ENCODE peak calls at places on chromosomes 6 and 20, in five cellular contexts. S is ovary, T is upper lobe of left lung, K is GM12891, U is breast epithelium. A is an unnamed sample.

GRCh38 chr6:27076116-27076515 is 171.4 kb upstream of the PRSS16 start:
- DNase-seq in K (no peak), T (no peak), U (no peak), S (no peak), A (no peak)

GRCh38 chr6:29631860-29632731 is 887 bp downstream of the GABBR1 start:
- DNase-seq in U (no peak), T (peak; percentile 93), K (peak; percentile 51), S (peak; percentile 71), A (peak; percentile 44)

GRCh38 chr6:54135665-54136370 is 24.6 kb downstream of the MLIP start:
- DNase-seq in U (no peak), K (no peak), T (no peak), S (no peak), A (no peak)

GRCh38 chr6:35810831-35811698 is 5.9 kb downstream of the LHFPL5 start:
- DNase-seq in S (no peak), K (no peak), U (no peak), T (no peak), A (no peak)

GRCh38 chr6:43014434-43014909 is 423 bp downstream of the KLHDC3 start:
- DNase-seq in S (no peak), U (no peak), K (no peak), T (no peak), A (no peak)

GRCh38 chr6:160388922-160389321 is 40.7 kb downstream of the SLC22A3 start:
- DNase-seq in T (no peak), S (no peak), U (no peak), K (no peak), A (no peak)

GRCh38 chr20:5667703-5668528 is 82.3 kb upstream of the SHLD1 start:
- DNase-seq in T (no peak), S (no peak), K (no peak), U (no peak), A (no peak)

GRCh38 chr6:46419576-46420002 is 71.7 kb downstream of the RCAN2 start:
- DNase-seq in K (peak; percentile 13), U (no peak), S (peak; percentile 50), T (no peak), A (peak; percentile 33)

GRCh38 chr20:63268671-63269439 is 3.8 kb upstream of the ARFGAP1 start:
- DNase-seq in K (no peak), S (no peak), T (peak; percentile 63), U (no peak), A (no peak)

GRCh38 chr20:36467076-36467999 is 74.0 kb upstream of the MYL9 start:
- DNase-seq in S (no peak), T (no peak), K (peak; percentile 41), U (no peak), A (no peak)

GRCh38 chr20:10536531-10536930 is 101.4 kb downstream of the SLX4IP start:
- DNase-seq in K (no peak), U (peak; percentile 56), T (no peak), S (no peak), A (peak; percentile 46)

GRCh38 chr6:112225691-112226090 is 28.7 kb downstream of the LAMA4 start:
- DNase-seq in K (no peak), T (no peak), U (no peak), S (no peak), A (no peak)

GRCh38 chr6:76886900-76887299 is 576.4 kb downstream of the HTR1B start:
- DNase-seq in T (no peak), U (no peak), K (no peak), S (no peak), A (no peak)

GRCh38 chr20:25573288-25574251 is 11.8 kb downstream of the NINL start:
- DNase-seq in T (no peak), K (no peak), U (no peak), S (peak; percentile 32), A (no peak)

GRCh38 chr6:43115365-43115764 is 39.3 kb downstream of the PTK7 start:
- DNase-seq in K (no peak), T (no peak), U (no peak), S (no peak), A (no peak)

GRCh38 chr6:2988426-2989331 is 11.0 kb upstream of the NQO2 start:
- DNase-seq in T (peak; percentile 97), S (peak; percentile 81), U (peak; percentile 88), K (no peak), A (peak; percentile 90)

GRCh38 chr6:125789167-125789566 is 1.6 kb upstream of the NCOA7 start:
- DNase-seq in U (no peak), T (no peak), K (no peak), S (no peak), A (peak; percentile 77)

GRCh38 chr6:27865952-27866369 is 46.2 kb downstream of the OR2B2 start:
- DNase-seq in K (no peak), U (no peak), T (no peak), S (no peak), A (peak; percentile 92)

GRCh38 chr6:39841923-39842322 is 49.7 kb downstream of the DAAM2 start:
- DNase-seq in U (no peak), S (no peak), T (no peak), K (no peak), A (no peak)

GRCh38 chr6:2708456-2708855 is 42.3 kb downstream of the MYLK4 start:
- DNase-seq in U (no peak), T (no peak), K (no peak), S (no peak), A (no peak)

GRCh38 chr6:155432293-155432692 is 23.3 kb downstream of the NOX3 start:
- DNase-seq in U (no peak), K (no peak), S (no peak), T (no peak), A (no peak)

GRCh38 chr6:163828038-163828790 is 413.7 kb downstream of the QKI start:
- DNase-seq in S (no peak), K (no peak), U (no peak), T (peak; percentile 42), A (no peak)

GRCh38 chr20:63007722-63008488 is 1.1 kb upstream of the BHLHE23 start:
- DNase-seq in T (no peak), K (no peak), S (no peak), U (no peak), A (no peak)

GRCh38 chr6:37985355-37985754 is 165.8 kb downstream of the ZFAND3 start:
- DNase-seq in S (no peak), K (no peak), T (peak; percentile 2), U (no peak), A (no peak)

GRCh38 chr6:85660181-85660611 is 17.5 kb upstream of the SYNCRIP start:
- DNase-seq in K (no peak), U (no peak), S (no peak), T (no peak), A (no peak)

GRCh38 chr6:129849456-129849855 is 11.7 kb downstream of the TMEM244 start:
- DNase-seq in U (no peak), T (no peak), S (no peak), K (no peak), A (no peak)

GRCh38 chr20:34713194-34713943 is 9.2 kb downstream of the TP53INP2 start:
- DNase-seq in S (no peak), U (no peak), T (no peak), K (no peak), A (peak; percentile 99)

DNA sequence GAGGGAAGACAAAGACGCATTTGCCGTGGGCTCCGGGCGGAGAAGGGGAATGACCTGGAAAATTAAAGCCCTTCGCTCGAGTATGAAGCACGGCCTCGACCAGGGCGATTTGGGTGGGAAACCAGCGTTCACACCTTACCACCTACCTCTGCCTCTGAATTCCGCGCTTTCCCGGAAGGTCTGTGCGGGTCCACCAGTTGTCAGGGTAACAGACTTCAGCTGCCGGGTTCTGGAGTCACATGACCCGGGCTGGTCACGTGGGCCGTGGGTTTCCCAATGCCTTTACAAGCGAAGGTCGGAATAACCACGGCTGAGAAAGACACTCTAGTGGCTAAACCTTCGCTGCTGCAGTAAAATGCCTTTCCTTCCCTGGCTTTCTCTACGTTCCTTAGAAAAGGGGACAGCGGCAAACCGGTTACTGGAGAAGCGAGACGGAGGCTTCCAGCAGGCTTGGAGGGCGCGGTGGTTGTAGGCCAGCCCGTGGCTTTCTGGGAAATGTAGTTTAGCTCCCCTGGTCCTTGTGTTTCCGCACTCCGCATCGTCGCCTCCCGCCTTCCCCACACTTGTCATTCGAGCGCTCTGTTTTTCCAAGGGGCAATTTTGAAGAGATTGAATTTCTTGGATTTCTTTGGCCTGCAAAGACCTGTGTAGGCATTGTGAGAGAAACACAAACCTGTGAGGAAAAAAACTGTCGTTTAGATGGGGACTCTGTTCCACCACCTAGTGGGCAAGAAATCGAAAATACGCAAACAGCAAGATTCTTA is at the start of gene CEP162:
- DNase-seq in U (peak; percentile 86), T (peak; percentile 91), S (peak; percentile 88), K (peak; percentile 47), A (peak; percentile 95)
- TF ChIP-seq POLR2A in U (no peak), T (no peak), S (no peak), K (no peak), A (peak; percentile 60)

DNA sequence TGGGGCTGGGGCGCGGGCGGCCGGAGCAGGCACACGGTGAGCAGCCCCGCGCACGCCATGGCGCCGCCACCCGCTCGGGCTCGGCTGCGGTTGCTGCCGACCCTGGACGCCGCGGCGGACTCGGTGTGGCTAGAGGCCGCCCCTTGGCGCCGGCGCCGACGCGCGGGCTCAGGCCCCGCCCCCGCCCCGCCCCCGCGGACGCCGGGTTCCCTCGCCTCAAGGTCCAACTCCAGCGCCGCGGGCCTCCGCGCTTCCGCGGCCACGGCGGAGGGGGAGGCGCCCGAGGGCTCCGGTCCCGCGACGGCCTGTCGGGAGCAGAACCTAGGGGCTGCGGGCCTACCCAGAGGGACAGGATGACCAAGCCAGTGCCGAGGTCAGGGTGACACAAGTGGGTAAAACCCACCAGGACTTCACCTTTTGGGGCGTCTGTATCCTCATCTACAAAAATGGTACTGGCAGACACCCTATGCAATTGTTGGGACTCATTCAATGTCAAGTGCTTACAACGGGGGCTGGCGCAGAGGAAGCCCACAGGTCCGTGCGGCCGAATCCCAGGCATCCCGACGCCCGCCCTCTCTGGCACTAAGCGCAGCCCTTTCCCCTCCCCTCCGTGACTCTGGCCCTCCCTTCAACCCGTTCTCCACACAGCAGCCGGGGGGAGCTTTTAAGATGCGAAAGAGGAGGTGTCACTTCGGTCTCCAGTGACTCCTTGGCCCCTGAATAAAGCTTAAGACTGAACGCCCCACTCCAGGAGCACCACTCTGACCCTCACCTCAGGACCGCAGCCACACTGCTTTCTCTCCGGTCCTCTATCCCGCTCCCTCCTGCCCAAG is at the start of gene NECAB3:
- DNase-seq in S (peak; percentile 87), U (peak; percentile 74), T (peak; percentile 98), K (peak; percentile 92), A (peak; percentile 79)
- TF ChIP-seq POLR2A in S (peak; percentile 66), U (no peak), T (peak; percentile 34), K (peak; percentile 61), A (peak; percentile 29)

GRCh38 chr6:148746363-148747144 is at the start of gene UST:
- DNase-seq in U (peak; percentile 68), S (peak; percentile 90), T (peak; percentile 82), K (no peak), A (peak; percentile 20)
- TF ChIP-seq POLR2A in U (no peak), S (peak; percentile 54), T (no peak), K (no peak), A (no peak)

DNA sequence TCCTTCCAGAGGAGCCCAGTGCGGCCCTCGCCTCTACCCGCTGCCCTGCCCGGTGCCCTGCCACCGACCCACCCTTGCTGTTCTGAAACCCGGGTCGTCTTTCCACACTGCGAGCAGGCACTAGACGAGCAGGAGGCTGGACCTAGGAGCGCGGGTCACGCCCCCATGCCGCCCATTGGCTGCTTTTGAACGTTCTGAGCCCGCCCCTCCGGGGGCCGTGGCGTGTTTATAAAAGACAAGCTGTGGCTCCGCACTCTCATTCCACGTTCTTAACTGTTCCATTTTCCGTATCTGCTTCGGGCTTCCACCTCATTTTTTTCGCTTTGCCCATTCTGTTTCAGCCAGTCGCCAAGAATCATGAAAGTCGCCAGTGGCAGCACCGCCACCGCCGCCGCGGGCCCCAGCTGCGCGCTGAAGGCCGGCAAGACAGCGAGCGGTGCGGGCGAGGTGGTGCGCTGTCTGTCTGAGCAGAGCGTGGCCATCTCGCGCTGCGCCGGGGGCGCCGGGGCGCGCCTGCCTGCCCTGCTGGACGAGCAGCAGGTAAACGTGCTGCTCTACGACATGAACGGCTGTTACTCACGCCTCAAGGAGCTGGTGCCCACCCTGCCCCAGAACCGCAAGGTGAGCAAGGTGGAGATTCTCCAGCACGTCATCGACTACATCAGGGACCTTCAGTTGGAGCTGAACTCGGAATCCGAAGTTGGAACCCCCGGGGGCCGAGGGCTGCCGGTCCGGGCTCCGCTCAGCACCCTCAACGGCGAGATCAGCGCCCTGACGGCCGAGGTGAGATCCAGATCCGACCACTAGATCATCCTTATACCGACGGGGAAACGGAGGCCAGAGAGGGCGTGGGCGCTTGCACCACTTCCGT is at the start of gene ID1:
- DNase-seq in U (peak; percentile 89), K (peak; percentile 89), T (peak; percentile 97), S (peak; percentile 92), A (peak; percentile 96)
- TF ChIP-seq POLR2A in U (peak; percentile 65), K (no peak), T (peak; percentile 91), S (peak; percentile 88), A (peak; percentile 98)